ENCODE peak calls at places on chromosomes 2 and 18, in five cellular contexts. P is NT2/D1, F is H1, V is HepG2, U is GM12878. C is an unnamed sample.

GRCh38 chr2:88765154-88765948 is 73.9 kb downstream of the RPIA start:
- DNase-seq in F (peak; percentile 27), U (no peak), V (no peak), P (peak; percentile 57), C (no peak)

GRCh38 chr18:7784171-7784570 is 217.1 kb downstream of the PTPRM start:
- DNase-seq in U (no peak), F (no peak), P (no peak), V (no peak), C (no peak)

GRCh38 chr2:53381271-53381670 is 386.3 kb upstream of the CHAC2 start:
- DNase-seq in P (no peak), U (no peak), V (no peak), F (no peak), C (no peak)

GRCh38 chr2:101688266-101688665 is 9.2 kb upstream of the MAP4K4 start:
- DNase-seq in F (no peak), U (no peak), P (no peak), V (no peak), C (no peak)

GRCh38 chr18:51137891-51138290 is 59.6 kb downstream of the MEX3C start:
- DNase-seq in V (no peak), P (no peak), F (no peak), U (no peak), C (no peak)

GRCh38 chr2:191478754-191479679 is 198.9 kb upstream of the NABP1 start:
- DNase-seq in V (peak; percentile 23), P (no peak), U (no peak), F (no peak), C (no peak)

GRCh38 chr2:133888816-133889215 is 320.6 kb upstream of the NCKAP5 start:
- DNase-seq in F (no peak), V (no peak), U (no peak), P (no peak), C (no peak)

GRCh38 chr2:136024616-136025015 is 39.2 kb upstream of the DARS1 start:
- DNase-seq in F (no peak), U (no peak), V (no peak), P (no peak), C (no peak)

GRCh38 chr2:209236369-209236768 is 187.5 kb upstream of the MAP2 start:
- DNase-seq in F (no peak), V (no peak), U (no peak), P (peak; percentile 22), C (peak; percentile 6)

GRCh38 chr2:55883339-55883738 is 40.2 kb downstream of the EFEMP1 start:
- DNase-seq in F (no peak), P (no peak), V (no peak), U (no peak), C (no peak)

GRCh38 chr2:26605195-26605968 is 35.8 kb downstream of the CIB4 start:
- DNase-seq in P (peak; percentile 69), F (peak; percentile 36), V (peak; percentile 60), U (peak; percentile 8), C (peak; percentile 65)

GRCh38 chr2:149420053-149420963 is 89.9 kb downstream of the LYPD6 start:
- DNase-seq in F (no peak), U (no peak), P (no peak), V (peak; percentile 58), C (no peak)

GRCh38 chr2:222864296-222864695 is 3.5 kb downstream of the ACSL3 start:
- DNase-seq in F (no peak), P (peak; percentile 43), V (peak; percentile 61), U (no peak), C (no peak)

GRCh38 chr2:236001166-236001828 is 166.9 kb downstream of the GBX2 start:
- DNase-seq in U (no peak), V (no peak), P (no peak), F (no peak), C (no peak)

GRCh38 chr2:216721141-216721540 is 25.8 kb upstream of the IGFBP5 start:
- DNase-seq in U (no peak), P (no peak), V (no peak), F (no peak), C (no peak)

GRCh38 chr2:241131531-241131930 is 17.7 kb downstream of the PASK start:
- DNase-seq in V (no peak), U (no peak), P (no peak), F (no peak), C (no peak)

GRCh38 chr2:39659765-39660611 is 5.7 kb upstream of the TMEM178A start:
- DNase-seq in F (no peak), U (no peak), P (no peak), V (no peak), C (no peak)

GRCh38 chr2:190891913-190892312 is 11.3 kb downstream of the GLS start:
- DNase-seq in V (no peak), P (no peak), F (no peak), U (no peak), C (no peak)

DNA sequence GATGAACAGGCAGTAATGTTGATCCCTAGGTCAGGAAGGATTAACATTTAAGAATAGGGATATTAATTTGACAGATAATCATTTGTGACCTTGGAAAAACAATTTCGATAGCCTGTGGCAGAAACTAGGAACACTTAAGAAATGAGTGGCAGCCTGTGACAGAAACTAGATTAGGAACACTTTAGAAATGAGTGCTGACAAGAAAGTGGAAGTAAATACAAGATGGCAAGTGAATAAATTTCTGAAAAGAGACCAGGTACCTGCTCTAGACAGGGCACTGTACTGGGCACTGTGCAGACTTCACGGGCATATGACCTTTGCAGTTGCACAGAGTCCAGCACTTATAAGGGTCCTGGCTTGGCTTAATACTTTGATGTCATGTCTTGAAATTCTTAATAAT is 5.5 kb upstream of the HNRNPA3 start:
- DNase-seq in F (no peak), U (peak; percentile 31), P (no peak), V (no peak), C (no peak)
- TF ChIP-seq SUZ12 in F (no peak), U (no peak), P (no peak), V (no peak), C (no peak)

DNA sequence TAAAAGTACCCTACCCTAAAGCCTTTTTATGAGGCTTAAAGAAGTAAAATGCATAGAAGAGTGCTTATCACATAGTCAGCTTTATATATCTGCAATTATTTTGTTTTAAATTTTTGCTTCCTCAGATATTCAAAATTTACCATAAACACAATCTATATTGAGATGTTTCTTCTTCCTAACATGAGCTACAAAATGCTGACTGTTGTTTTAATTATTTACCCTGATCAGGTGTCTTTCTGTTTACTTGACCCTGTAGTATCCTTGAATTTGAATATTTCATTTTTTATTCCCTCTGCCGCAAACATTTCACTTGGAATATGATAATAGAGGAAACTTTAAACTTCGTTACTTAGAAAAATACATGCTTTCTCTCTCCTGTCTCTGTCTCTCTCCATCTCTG is 147.9 kb downstream of the TMX3 start:
- DNase-seq in P (no peak), U (no peak), F (no peak), V (no peak), C (no peak)
- TF ChIP-seq SUZ12 in P (no peak), U (no peak), F (no peak), V (no peak), C (no peak)

GRCh38 chr2:69966496-69966895 is 5.1 kb upstream of the ASPRV1 start:
- DNase-seq in U (no peak), V (no peak), F (no peak), P (no peak), C (no peak)
- TF ChIP-seq SUZ12 in U (no peak), V (no peak), F (no peak), P (no peak), C (no peak)

GRCh38 chr2:68330691-68331090 is 10.9 kb upstream of the CNRIP1 start:
- DNase-seq in V (no peak), P (no peak), U (no peak), F (no peak), C (no peak)
- TF ChIP-seq SUZ12 in V (no peak), P (no peak), U (no peak), F (no peak), C (no peak)

GRCh38 chr2:43270930-43271615 is 44.7 kb upstream of the ZFP36L2 start:
- DNase-seq in P (no peak), F (no peak), U (no peak), V (no peak), C (no peak)
- TF ChIP-seq SUZ12 in P (no peak), F (no peak), U (no peak), V (no peak), C (no peak)

GRCh38 chr2:225113356-225114015 is 71.2 kb upstream of the DOCK10 start:
- DNase-seq in F (no peak), U (no peak), V (no peak), P (no peak), C (no peak)
- TF ChIP-seq SUZ12 in F (no peak), U (no peak), V (no peak), P (no peak), C (no peak)

GRCh38 chr18:44714376-44714775 is 33.7 kb downstream of the SETBP1 start:
- DNase-seq in F (no peak), U (no peak), V (no peak), P (no peak), C (no peak)

GRCh38 chr18:44715245-44715644 is 34.6 kb downstream of the SETBP1 start:
- DNase-seq in P (no peak), V (no peak), U (no peak), F (no peak), C (no peak)

GRCh38 chr18:44719519-44720060 is 38.9 kb downstream of the SETBP1 start:
- DNase-seq in V (no peak), F (no peak), P (no peak), U (no peak), C (no peak)

GRCh38 chr18:44715841-44716240 is 35.2 kb downstream of the SETBP1 start:
- DNase-seq in F (no peak), P (no peak), U (no peak), V (no peak), C (no peak)

DNA sequence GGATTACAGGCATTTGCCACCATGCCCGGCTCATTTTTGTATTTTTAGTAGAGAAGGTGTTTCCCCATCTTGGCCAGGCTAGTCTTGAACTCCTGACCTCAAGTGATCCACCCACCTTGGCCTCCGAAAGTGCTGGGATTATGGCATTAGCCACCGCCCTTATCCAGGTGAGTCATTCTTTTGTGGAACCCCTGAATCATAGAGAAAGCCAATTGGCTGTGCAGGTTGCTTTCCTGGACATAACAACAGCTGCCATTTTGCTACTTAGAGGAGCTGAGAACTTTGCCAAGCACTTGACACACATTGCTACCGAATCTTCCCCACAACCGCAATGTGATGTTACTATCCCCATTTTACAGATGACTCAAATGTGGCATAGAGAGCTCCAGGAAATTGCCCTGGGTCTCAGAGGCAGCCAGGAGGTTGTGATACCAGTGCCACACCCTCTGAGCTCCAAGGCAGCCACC is 36.0 kb downstream of the SETBP1 start:
- DNase-seq in F (no peak), V (no peak), U (no peak), P (no peak), C (no peak)
- TF ChIP-seq SUZ12 in F (no peak), V (no peak), U (no peak), P (no peak), C (no peak)

GRCh38 chr18:49890041-49890440 is 76.7 kb upstream of the ACAA2 start:
- DNase-seq in P (no peak), V (no peak), U (no peak), F (no peak), C (no peak)

GRCh38 chr18:49886891-49887764 is 73.8 kb upstream of the ACAA2 start:
- DNase-seq in U (no peak), V (no peak), P (no peak), F (no peak), C (no peak)

GRCh38 chr18:49894827-49895226 is 81.5 kb upstream of the ACAA2 start:
- DNase-seq in P (no peak), F (no peak), U (no peak), V (no peak), C (no peak)

GRCh38 chr18:49893036-49893435 is 79.7 kb upstream of the ACAA2 start:
- DNase-seq in V (peak; percentile 29), U (no peak), F (no peak), P (no peak), C (no peak)

GRCh38 chr18:49892148-49892924 is 79.0 kb upstream of the ACAA2 start:
- DNase-seq in U (no peak), V (peak; percentile 39), P (no peak), F (no peak), C (no peak)
- TF ChIP-seq SUZ12 in U (no peak), V (no peak), P (no peak), F (no peak), C (no peak)